ENCODE peak calls at places on chromosomes 12 and 14, in four cellular contexts. S is K562, L is GM12878, M is HepG2. H is an unnamed sample.

GRCh38 chr12:124311292-124312109 is 16.6 kb downstream of the RFLNA start:
- DNase-seq in S (peak), L (no peak), M (no peak), H (no peak)

GRCh38 chr12:68240975-68241374 is 12.4 kb downstream of the IL22 start:
- DNase-seq in S (no peak), L (peak), M (no peak), H (no peak)

GRCh38 chr12:45292486-45293195 is 76.7 kb downstream of the ANO6 start:
- DNase-seq in S (no peak), L (no peak), M (no peak), H (no peak)

GRCh38 chr12:6953417-6954315 is 2.5 kb downstream of the PTPN6 start:
- DNase-seq in S (no peak), L (peak), M (no peak), H (no peak)

GRCh38 chr12:9001233-9001632 is 11.9 kb downstream of the KLRG1 start:
- DNase-seq in S (no peak), L (no peak), M (no peak), H (no peak)

GRCh38 chr12:7144414-7145120 is 14.4 kb downstream of the CLSTN3 start:
- DNase-seq in S (peak), L (no peak), M (no peak), H (peak)

GRCh38 chr12:67355428-67356385 is 86.5 kb downstream of the CAND1 start:
- DNase-seq in S (peak), L (peak), M (peak), H (peak)

GRCh38 chr12:88420460-88420859 is 159.8 kb downstream of the KITLG start:
- DNase-seq in S (no peak), L (no peak), M (no peak), H (no peak)

GRCh38 chr12:32302218-32302826 is 97.0 kb upstream of the FGD4 start:
- DNase-seq in S (peak), L (peak), M (peak), H (peak)

GRCh38 chr12:75642226-75642625 is 130.8 kb upstream of the KRR1 start:
- DNase-seq in S (no peak), L (no peak), M (no peak), H (no peak)

GRCh38 chr12:50517456-50518048 is 12.8 kb downstream of the DIP2B start:
- DNase-seq in S (no peak), L (peak), M (peak), H (no peak)

GRCh38 chr14:87869619-87870583 is 123.1 kb downstream of the GALC start:
- DNase-seq in S (no peak), L (no peak), M (no peak), H (no peak)

GRCh38 chr12:452667-453210 is 7.0 kb upstream of the B4GALNT3 start:
- DNase-seq in S (peak), L (no peak), M (no peak), H (no peak)

GRCh38 chr12:102169922-102170698 is 27.5 kb downstream of the PMCH start:
- DNase-seq in S (peak), L (no peak), M (peak), H (peak)

GRCh38 chr12:118611295-118611694 is 234.9 kb downstream of the SUDS3 start:
- DNase-seq in S (no peak), L (no peak), M (no peak), H (no peak)

GRCh38 chr12:15788266-15789214 is 648 bp downstream of the EPS8 start:
- DNase-seq in S (peak), L (peak), M (peak), H (peak)

GRCh38 chr12:43079481-43079880 is 472.5 kb downstream of the ADAMTS20 start:
- DNase-seq in S (no peak), L (no peak), M (no peak), H (no peak)

GRCh38 chr12:12467222-12467621 is 95.4 kb downstream of the DUSP16 start:
- DNase-seq in S (no peak), L (no peak), M (no peak), H (no peak)

GRCh38 chr12:76341436-76342030 is 6.7 kb downstream of the BBS10 start:
- DNase-seq in S (no peak), L (no peak), M (no peak), H (no peak)

GRCh38 chr12:100688451-100688864 is 106.1 kb upstream of the ANO4 start:
- DNase-seq in S (no peak), L (no peak), M (no peak), H (no peak)

GRCh38 chr12:66044731-66045130 is 85.8 kb downstream of the LLPH start:
- DNase-seq in S (no peak), L (no peak), M (peak), H (no peak)

GRCh38 chr14:101025656-101026055 is 122.1 kb upstream of the RTL1 start:
- DNase-seq in S (no peak), L (no peak), M (no peak), H (no peak)

GRCh38 chr14:103872492-103873113 is 25.2 kb upstream of the PPP1R13B start:
- DNase-seq in S (no peak), L (no peak), M (no peak), H (no peak)

GRCh38 chr12:66941150-66941549 is 262.3 kb upstream of the GRIP1 start:
- DNase-seq in S (no peak), L (no peak), M (no peak), H (no peak)

GRCh38 chr12:34343345-34343744 is 321.0 kb downstream of the ALG10 start:
- DNase-seq in S (no peak), L (no peak), M (no peak), H (no peak)

GRCh38 chr12:3117628-3118027 is 40.4 kb downstream of the TSPAN9 start:
- DNase-seq in S (no peak), L (no peak), M (no peak), H (no peak)

GRCh38 chr14:57987051-57987450 is 121.2 kb upstream of the SLC35F4 start:
- DNase-seq in S (no peak), L (no peak), M (no peak), H (no peak)

GRCh38 chr14:57982161-57982560 is 116.3 kb upstream of the SLC35F4 start:
- DNase-seq in S (no peak), L (no peak), M (no peak), H (no peak)

GRCh38 chr14:57983235-57983634 is 117.3 kb upstream of the SLC35F4 start:
- DNase-seq in S (no peak), L (no peak), M (no peak), H (no peak)

GRCh38 chr14:57979376-57980048 is 113.6 kb upstream of the SLC35F4 start:
- DNase-seq in S (no peak), L (no peak), M (no peak), H (no peak)

GRCh38 chr14:57982802-57983201 is 116.9 kb upstream of the SLC35F4 start:
- DNase-seq in S (no peak), L (no peak), M (no peak), H (no peak)
- TF ChIP-seq TARDBP in S (no peak), L (no peak), M (no peak), H (no peak)

DNA sequence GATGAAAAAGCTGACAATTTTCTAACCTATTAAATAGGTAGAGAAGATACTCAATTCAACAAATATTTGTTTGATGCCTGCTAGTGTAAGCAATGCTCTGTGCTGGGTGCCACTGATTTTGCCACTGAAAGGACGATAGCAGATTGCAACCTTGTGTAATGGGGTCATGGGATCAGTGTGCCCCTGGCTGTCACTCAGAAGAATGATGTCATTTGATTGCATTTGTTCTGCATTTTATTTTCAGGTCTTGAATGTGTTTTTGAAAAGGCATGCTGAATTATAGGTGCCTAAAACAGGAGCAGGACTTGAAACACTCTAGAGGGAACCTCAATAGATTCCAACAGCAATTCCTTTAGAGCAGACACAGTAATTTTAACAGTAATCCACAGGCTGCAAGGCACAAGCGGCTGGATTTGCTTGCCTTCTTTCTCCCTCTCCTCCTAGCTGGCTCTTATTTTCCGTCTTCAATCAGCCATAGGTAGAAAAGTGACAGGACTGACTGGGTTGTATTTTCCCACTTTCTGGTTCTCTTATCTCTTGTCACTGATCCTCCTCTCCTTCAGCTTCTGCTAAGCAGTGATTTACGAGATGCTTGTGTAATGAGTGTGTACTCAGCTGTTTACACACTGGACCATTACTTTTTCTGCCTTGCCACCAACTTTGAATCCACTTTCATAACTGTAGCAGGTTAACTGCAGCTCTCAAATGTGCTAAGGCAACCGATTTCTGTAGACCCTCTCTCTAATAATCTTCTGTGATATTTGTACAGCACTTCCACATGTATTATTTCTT is 4.1 kb downstream of the PLXNC1 start:
- DNase-seq in S (no peak), L (no peak), M (peak), H (no peak)
- TF ChIP-seq TARDBP in S (no peak), L (no peak), M (no peak), H (no peak)

DNA sequence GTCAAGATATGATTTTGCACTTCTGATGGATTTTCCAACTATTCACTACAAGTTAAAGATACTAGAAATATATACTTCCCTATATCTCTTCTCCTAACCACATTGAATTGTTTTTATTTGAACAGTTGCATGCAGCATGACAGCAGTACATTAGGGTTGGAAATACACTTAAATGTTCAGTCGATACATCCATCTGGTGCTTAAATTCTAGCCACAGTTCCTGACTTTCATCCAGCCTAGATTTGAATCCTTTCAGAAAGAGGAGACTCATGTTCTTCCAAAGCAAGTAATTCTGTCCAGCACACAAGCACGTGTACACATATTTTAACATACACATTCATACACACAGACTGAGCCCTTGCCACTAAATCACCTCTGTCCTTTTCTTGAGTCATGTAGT is 275.7 kb upstream of the NOVA1 start:
- DNase-seq in S (no peak), L (no peak), M (no peak), H (no peak)
- TF ChIP-seq TARDBP in S (no peak), L (no peak), M (no peak), H (no peak)

GRCh38 chr14:105141026-105141425 is 27.6 kb downstream of the JAG2 start:
- DNase-seq in S (no peak), L (no peak), M (no peak), H (no peak)

GRCh38 chr14:105138551-105139111 is 29.9 kb downstream of the JAG2 start:
- DNase-seq in S (no peak), L (no peak), M (no peak), H (no peak)

GRCh38 chr14:105140581-105140980 is 28.0 kb downstream of the JAG2 start:
- DNase-seq in S (no peak), L (no peak), M (no peak), H (no peak)

GRCh38 chr14:105139212-105139825 is 29.3 kb downstream of the JAG2 start:
- DNase-seq in S (no peak), L (no peak), M (no peak), H (no peak)

GRCh38 chr14:105139831-105140239 is 28.7 kb downstream of the JAG2 start:
- DNase-seq in S (no peak), L (no peak), M (no peak), H (no peak)
- TF ChIP-seq TARDBP in S (no peak), L (no peak), M (no peak), H (no peak)

GRCh38 chr12:84910549-84911241 is 1.9 kb downstream of the SLC6A15 start:
- DNase-seq in S (no peak), L (no peak), M (no peak), H (peak)

GRCh38 chr12:84911331-84912190 is 1.0 kb downstream of the SLC6A15 start:
- DNase-seq in S (no peak), L (no peak), M (no peak), H (peak)

GRCh38 chr12:84913151-84913550 is 552 bp upstream of the SLC6A15 start:
- DNase-seq in S (no peak), L (no peak), M (no peak), H (peak)

DNA sequence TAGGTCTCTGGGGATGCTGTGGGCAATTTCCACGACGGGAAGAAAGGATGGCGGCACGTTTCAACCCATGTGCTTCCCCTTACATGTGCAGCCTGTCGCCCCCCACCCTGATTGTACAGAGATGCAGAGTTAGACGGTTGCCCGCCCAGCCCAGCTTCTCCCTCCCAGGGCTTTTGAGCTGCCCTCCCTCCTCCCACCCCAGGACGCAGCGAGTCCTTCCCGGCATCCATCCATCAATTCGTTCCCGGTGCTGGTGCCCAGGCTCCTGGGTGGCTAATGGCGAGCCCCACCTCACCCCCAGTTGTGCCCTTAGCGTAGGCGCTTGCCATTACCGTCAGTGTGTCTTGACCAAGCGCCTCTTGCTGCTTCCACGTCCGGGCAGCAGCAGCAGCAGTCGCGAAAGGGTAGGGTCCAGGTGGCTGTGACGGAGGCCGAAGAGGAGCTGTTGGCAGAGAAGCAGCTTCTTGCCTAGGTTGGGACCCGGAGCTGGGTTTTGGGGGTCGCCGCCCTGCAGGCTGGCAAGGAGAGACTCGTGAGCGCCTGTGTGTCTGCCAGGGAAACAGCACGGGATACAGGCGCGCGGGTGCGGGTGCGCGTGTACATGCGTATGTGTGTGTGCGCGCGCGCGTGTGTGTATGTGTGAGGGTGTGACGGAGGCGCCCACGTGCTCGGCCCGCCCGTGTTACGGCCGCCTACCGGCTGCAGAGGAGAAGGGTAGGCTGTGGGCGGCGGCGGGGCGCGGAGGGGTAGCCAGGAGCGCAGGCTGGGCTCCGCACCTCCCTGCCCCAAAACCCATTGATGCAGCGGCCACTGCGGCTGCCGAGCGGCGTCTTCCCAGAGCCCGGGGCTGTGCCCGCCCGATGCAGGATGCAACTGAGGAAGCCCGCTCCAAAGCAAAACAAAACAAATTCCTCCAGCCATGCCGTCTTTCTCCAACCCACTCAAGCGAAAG is at the start of gene SLC6A15:
- DNase-seq in S (no peak), L (no peak), M (no peak), H (peak)
- TF ChIP-seq TARDBP in S (no peak), L (no peak), M (no peak), H (peak)

DNA sequence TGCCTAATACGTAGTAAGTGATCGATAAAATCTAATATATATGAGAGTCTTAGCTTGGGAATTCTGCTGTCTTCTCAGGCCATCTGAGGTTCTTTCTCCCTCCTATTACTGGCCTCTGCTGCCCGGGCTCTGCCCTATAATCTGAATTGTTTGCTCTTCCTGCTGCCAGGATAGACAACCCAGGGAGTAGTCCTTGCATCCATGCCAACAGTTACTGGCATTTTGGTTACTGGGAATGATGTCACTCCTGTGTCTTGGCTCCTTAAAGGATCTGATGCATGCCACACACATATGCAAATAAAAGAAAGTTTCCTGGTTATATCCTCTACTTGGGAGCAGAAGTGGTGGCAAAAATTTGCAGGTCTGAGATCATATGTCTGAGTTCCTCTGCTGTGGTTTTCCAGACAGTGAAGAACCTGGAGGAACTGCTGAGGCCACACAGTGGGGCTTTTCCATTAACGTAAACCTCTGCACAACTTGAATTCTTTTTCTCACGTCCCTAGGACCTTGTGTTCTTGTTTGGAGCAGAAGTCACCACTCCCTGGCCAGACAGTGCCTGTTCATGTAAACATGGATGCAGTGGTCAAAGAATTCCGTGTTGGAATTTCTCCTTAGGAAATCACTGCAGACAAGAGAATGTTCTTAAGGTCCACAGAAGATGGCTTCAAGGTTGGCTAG is 320.6 kb upstream of the TBX3 start:
- DNase-seq in S (no peak), L (no peak), M (no peak), H (no peak)
- TF ChIP-seq TARDBP in S (no peak), L (no peak), M (no peak), H (no peak)

H was measured in HEK293T.